ENCODE peak calls at places on chromosomes 13 and 19, in ten cellular contexts. One of them, this sample, is unnamed.

GRCh38 chr13:94154362-94154761 is 325.1 kb downstream of the DCT start:
- DNase-seq in NCI-H1105 treated with DMSO at 0.1 percent for 48 hours: no peak
- DNase-seq in T-helper 17 cell: no peak
- DNase-seq in GM12892: no peak
- DNase-seq in AG04449: peak
- DNase-seq in hypothalamus: no peak
- DNase-seq in GF-D8: no peak
- DNase-seq in left cardiac atrium: no peak
- DNase-seq in DMS153: no peak
- DNase-seq in H4: peak
- DNase-seq in this sample: no peak

GRCh38 chr19:9953802-9954542 is 17.7 kb upstream of the OLFM2 start:
- DNase-seq in NCI-H1105 treated with DMSO at 0.1 percent for 48 hours: no peak
- DNase-seq in T-helper 17 cell: no peak
- DNase-seq in GM12892: no peak
- DNase-seq in AG04449: no peak
- DNase-seq in hypothalamus: peak
- DNase-seq in GF-D8: no peak
- DNase-seq in left cardiac atrium: no peak
- DNase-seq in DMS153: no peak
- DNase-seq in H4: no peak
- DNase-seq in this sample: no peak

GRCh38 chr13:39965309-39965708 is 309.8 kb downstream of the COG6 start:
- DNase-seq in NCI-H1105 treated with DMSO at 0.1 percent for 48 hours: no peak
- DNase-seq in T-helper 17 cell: no peak
- DNase-seq in GM12892: no peak
- DNase-seq in AG04449: no peak
- DNase-seq in hypothalamus: no peak
- DNase-seq in GF-D8: no peak
- DNase-seq in left cardiac atrium: no peak
- DNase-seq in DMS153: no peak
- DNase-seq in H4: no peak
- DNase-seq in this sample: no peak

GRCh38 chr13:46804391-46804815 is 7.4 kb upstream of the ESD start:
- DNase-seq in NCI-H1105 treated with DMSO at 0.1 percent for 48 hours: no peak
- DNase-seq in T-helper 17 cell: no peak
- DNase-seq in GM12892: no peak
- DNase-seq in AG04449: peak
- DNase-seq in hypothalamus: no peak
- DNase-seq in GF-D8: no peak
- DNase-seq in left cardiac atrium: no peak
- DNase-seq in DMS153: no peak
- DNase-seq in H4: peak
- DNase-seq in this sample: no peak

GRCh38 chr19:44582581-44583265 is 30.6 kb upstream of the IGSF23 start:
- DNase-seq in NCI-H1105 treated with DMSO at 0.1 percent for 48 hours: no peak
- DNase-seq in T-helper 17 cell: no peak
- DNase-seq in GM12892: no peak
- DNase-seq in AG04449: no peak
- DNase-seq in hypothalamus: no peak
- DNase-seq in GF-D8: no peak
- DNase-seq in left cardiac atrium: peak
- DNase-seq in DMS153: no peak
- DNase-seq in H4: peak
- DNase-seq in this sample: no peak

GRCh38 chr13:112928958-112929777 is 39.8 kb upstream of the MCF2L start:
- DNase-seq in NCI-H1105 treated with DMSO at 0.1 percent for 48 hours: peak
- DNase-seq in T-helper 17 cell: no peak
- DNase-seq in GM12892: no peak
- DNase-seq in AG04449: no peak
- DNase-seq in hypothalamus: no peak
- DNase-seq in GF-D8: no peak
- DNase-seq in left cardiac atrium: no peak
- DNase-seq in DMS153: peak
- DNase-seq in H4: no peak
- DNase-seq in this sample: no peak

GRCh38 chr13:112107289-112107688 is 40.3 kb downstream of the SOX1 start:
- DNase-seq in NCI-H1105 treated with DMSO at 0.1 percent for 48 hours: no peak
- DNase-seq in T-helper 17 cell: no peak
- DNase-seq in GM12892: no peak
- DNase-seq in AG04449: no peak
- DNase-seq in hypothalamus: no peak
- DNase-seq in GF-D8: no peak
- DNase-seq in left cardiac atrium: no peak
- DNase-seq in DMS153: no peak
- DNase-seq in H4: no peak
- DNase-seq in this sample: no peak

GRCh38 chr13:80086304-80086721 is 254.6 kb downstream of the SPRY2 start:
- DNase-seq in NCI-H1105 treated with DMSO at 0.1 percent for 48 hours: no peak
- DNase-seq in T-helper 17 cell: no peak
- DNase-seq in GM12892: no peak
- DNase-seq in AG04449: no peak
- DNase-seq in hypothalamus: no peak
- DNase-seq in GF-D8: no peak
- DNase-seq in left cardiac atrium: no peak
- DNase-seq in DMS153: peak
- DNase-seq in H4: no peak
- DNase-seq in this sample: no peak

GRCh38 chr13:27455331-27455855 is 5.0 kb upstream of the MTIF3 start:
- DNase-seq in NCI-H1105 treated with DMSO at 0.1 percent for 48 hours: no peak
- DNase-seq in T-helper 17 cell: no peak
- DNase-seq in GM12892: no peak
- DNase-seq in AG04449: no peak
- DNase-seq in hypothalamus: no peak
- DNase-seq in GF-D8: no peak
- DNase-seq in left cardiac atrium: no peak
- DNase-seq in DMS153: no peak
- DNase-seq in H4: no peak
- DNase-seq in this sample: no peak

GRCh38 chr13:101382086-101382485 is 34.2 kb downstream of the NALCN start:
- DNase-seq in NCI-H1105 treated with DMSO at 0.1 percent for 48 hours: peak
- DNase-seq in T-helper 17 cell: no peak
- DNase-seq in GM12892: no peak
- DNase-seq in AG04449: no peak
- DNase-seq in hypothalamus: no peak
- DNase-seq in GF-D8: no peak
- DNase-seq in left cardiac atrium: no peak
- DNase-seq in DMS153: no peak
- DNase-seq in H4: no peak
- DNase-seq in this sample: no peak

GRCh38 chr13:113671066-113672001 is 4.3 kb downstream of the GRK1 start:
- DNase-seq in NCI-H1105 treated with DMSO at 0.1 percent for 48 hours: no peak
- DNase-seq in T-helper 17 cell: no peak
- DNase-seq in GM12892: no peak
- DNase-seq in AG04449: no peak
- DNase-seq in hypothalamus: no peak
- DNase-seq in GF-D8: no peak
- DNase-seq in left cardiac atrium: no peak
- DNase-seq in DMS153: no peak
- DNase-seq in H4: no peak
- DNase-seq in this sample: peak

GRCh38 chr13:95083758-95084157 is 217.5 kb downstream of the ABCC4 start:
- DNase-seq in NCI-H1105 treated with DMSO at 0.1 percent for 48 hours: no peak
- DNase-seq in T-helper 17 cell: no peak
- DNase-seq in GM12892: no peak
- DNase-seq in AG04449: peak
- DNase-seq in hypothalamus: no peak
- DNase-seq in GF-D8: no peak
- DNase-seq in left cardiac atrium: no peak
- DNase-seq in DMS153: no peak
- DNase-seq in H4: no peak
- DNase-seq in this sample: no peak

GRCh38 chr13:62643007-62643483 is 1227.4 kb upstream of the PCDH20 start:
- DNase-seq in NCI-H1105 treated with DMSO at 0.1 percent for 48 hours: no peak
- DNase-seq in T-helper 17 cell: no peak
- DNase-seq in GM12892: no peak
- DNase-seq in AG04449: no peak
- DNase-seq in hypothalamus: no peak
- DNase-seq in GF-D8: no peak
- DNase-seq in left cardiac atrium: no peak
- DNase-seq in DMS153: no peak
- DNase-seq in H4: peak
- DNase-seq in this sample: no peak

GRCh38 chr19:37537391-37537947 is 30.7 kb downstream of the ZNF793 start:
- DNase-seq in NCI-H1105 treated with DMSO at 0.1 percent for 48 hours: no peak
- DNase-seq in T-helper 17 cell: no peak
- DNase-seq in GM12892: no peak
- DNase-seq in AG04449: no peak
- DNase-seq in hypothalamus: no peak
- DNase-seq in GF-D8: no peak
- DNase-seq in left cardiac atrium: no peak
- DNase-seq in DMS153: no peak
- DNase-seq in H4: no peak
- DNase-seq in this sample: no peak

GRCh38 chr19:12670159-12670928 is 3.7 kb downstream of the WDR83 start:
- DNase-seq in NCI-H1105 treated with DMSO at 0.1 percent for 48 hours: no peak
- DNase-seq in T-helper 17 cell: no peak
- DNase-seq in GM12892: no peak
- DNase-seq in AG04449: no peak
- DNase-seq in hypothalamus: no peak
- DNase-seq in GF-D8: no peak
- DNase-seq in left cardiac atrium: no peak
- DNase-seq in DMS153: no peak
- DNase-seq in H4: no peak
- DNase-seq in this sample: no peak

GRCh38 chr19:51094696-51095279 is 12.1 kb upstream of the KLK14 start:
- DNase-seq in NCI-H1105 treated with DMSO at 0.1 percent for 48 hours: peak
- DNase-seq in T-helper 17 cell: no peak
- DNase-seq in GM12892: peak
- DNase-seq in AG04449: no peak
- DNase-seq in hypothalamus: no peak
- DNase-seq in GF-D8: no peak
- DNase-seq in left cardiac atrium: no peak
- DNase-seq in DMS153: no peak
- DNase-seq in H4: no peak
- DNase-seq in this sample: no peak

GRCh38 chr13:110327036-110327790 is 20.1 kb downstream of the COL4A2 start:
- DNase-seq in NCI-H1105 treated with DMSO at 0.1 percent for 48 hours: no peak
- DNase-seq in T-helper 17 cell: no peak
- DNase-seq in GM12892: no peak
- DNase-seq in AG04449: no peak
- DNase-seq in hypothalamus: no peak
- DNase-seq in GF-D8: no peak
- DNase-seq in left cardiac atrium: no peak
- DNase-seq in DMS153: no peak
- DNase-seq in H4: no peak
- DNase-seq in this sample: no peak

GRCh38 chr13:40789275-40790231 is at the start of gene SLC25A15:
- DNase-seq in NCI-H1105 treated with DMSO at 0.1 percent for 48 hours: peak
- DNase-seq in T-helper 17 cell: peak
- DNase-seq in GM12892: peak
- DNase-seq in AG04449: no peak
- DNase-seq in hypothalamus: peak
- DNase-seq in GF-D8: peak
- DNase-seq in left cardiac atrium: peak
- DNase-seq in DMS153: peak
- DNase-seq in H4: peak
- DNase-seq in this sample: peak

GRCh38 chr19:1953037-1953436 is 12.1 kb downstream of the CSNK1G2 start:
- DNase-seq in NCI-H1105 treated with DMSO at 0.1 percent for 48 hours: no peak
- DNase-seq in T-helper 17 cell: no peak
- DNase-seq in GM12892: no peak
- DNase-seq in AG04449: no peak
- DNase-seq in hypothalamus: no peak
- DNase-seq in GF-D8: no peak
- DNase-seq in left cardiac atrium: no peak
- DNase-seq in DMS153: no peak
- DNase-seq in H4: no peak
- DNase-seq in this sample: no peak

GRCh38 chr13:75612354-75612753 is 23.8 kb upstream of the LMO7 start:
- DNase-seq in NCI-H1105 treated with DMSO at 0.1 percent for 48 hours: no peak
- DNase-seq in T-helper 17 cell: no peak
- DNase-seq in GM12892: no peak
- DNase-seq in AG04449: no peak
- DNase-seq in hypothalamus: no peak
- DNase-seq in GF-D8: no peak
- DNase-seq in left cardiac atrium: no peak
- DNase-seq in DMS153: no peak
- DNase-seq in H4: no peak
- DNase-seq in this sample: no peak

GRCh38 chr19:46913852-46914430 is 53.1 kb downstream of the ARHGAP35 start:
- DNase-seq in NCI-H1105 treated with DMSO at 0.1 percent for 48 hours: no peak
- DNase-seq in T-helper 17 cell: no peak
- DNase-seq in GM12892: no peak
- DNase-seq in AG04449: no peak
- DNase-seq in hypothalamus: no peak
- DNase-seq in GF-D8: peak
- DNase-seq in left cardiac atrium: no peak
- DNase-seq in DMS153: no peak
- DNase-seq in H4: peak
- DNase-seq in this sample: no peak

GRCh38 chr13:37595162-37595561 is 3.4 kb downstream of the POSTN start:
- DNase-seq in NCI-H1105 treated with DMSO at 0.1 percent for 48 hours: no peak
- DNase-seq in T-helper 17 cell: no peak
- DNase-seq in GM12892: no peak
- DNase-seq in AG04449: no peak
- DNase-seq in hypothalamus: no peak
- DNase-seq in GF-D8: no peak
- DNase-seq in left cardiac atrium: no peak
- DNase-seq in DMS153: no peak
- DNase-seq in H4: no peak
- DNase-seq in this sample: no peak

GRCh38 chr13:53105881-53106280 is 77.3 kb downstream of the OLFM4 start:
- DNase-seq in NCI-H1105 treated with DMSO at 0.1 percent for 48 hours: no peak
- DNase-seq in T-helper 17 cell: no peak
- DNase-seq in GM12892: no peak
- DNase-seq in AG04449: no peak
- DNase-seq in hypothalamus: no peak
- DNase-seq in GF-D8: no peak
- DNase-seq in left cardiac atrium: no peak
- DNase-seq in DMS153: peak
- DNase-seq in H4: no peak
- DNase-seq in this sample: no peak

GRCh38 chr13:74036373-74036772 is 97.8 kb downstream of the KLF12 start:
- DNase-seq in NCI-H1105 treated with DMSO at 0.1 percent for 48 hours: no peak
- DNase-seq in T-helper 17 cell: no peak
- DNase-seq in GM12892: no peak
- DNase-seq in AG04449: no peak
- DNase-seq in hypothalamus: no peak
- DNase-seq in GF-D8: no peak
- DNase-seq in left cardiac atrium: no peak
- DNase-seq in DMS153: no peak
- DNase-seq in H4: no peak
- DNase-seq in this sample: no peak

GRCh38 chr13:39051157-39051556 is 12.9 kb downstream of the NHLRC3 start:
- DNase-seq in NCI-H1105 treated with DMSO at 0.1 percent for 48 hours: peak
- DNase-seq in T-helper 17 cell: no peak
- DNase-seq in GM12892: no peak
- DNase-seq in AG04449: peak
- DNase-seq in hypothalamus: no peak
- DNase-seq in GF-D8: no peak
- DNase-seq in left cardiac atrium: no peak
- DNase-seq in DMS153: peak
- DNase-seq in H4: peak
- DNase-seq in this sample: no peak

GRCh38 chr13:51778407-51778806 is 25.6 kb downstream of the DHRS12 start:
- DNase-seq in NCI-H1105 treated with DMSO at 0.1 percent for 48 hours: peak
- DNase-seq in T-helper 17 cell: no peak
- DNase-seq in GM12892: no peak
- DNase-seq in AG04449: no peak
- DNase-seq in hypothalamus: no peak
- DNase-seq in GF-D8: no peak
- DNase-seq in left cardiac atrium: no peak
- DNase-seq in DMS153: peak
- DNase-seq in H4: no peak
- DNase-seq in this sample: no peak

GRCh38 chr13:50914301-50914700 is 4.7 kb downstream of the RNASEH2B start:
- DNase-seq in NCI-H1105 treated with DMSO at 0.1 percent for 48 hours: no peak
- DNase-seq in T-helper 17 cell: no peak
- DNase-seq in GM12892: no peak
- DNase-seq in AG04449: no peak
- DNase-seq in hypothalamus: no peak
- DNase-seq in GF-D8: peak
- DNase-seq in left cardiac atrium: no peak
- DNase-seq in DMS153: no peak
- DNase-seq in H4: no peak
- DNase-seq in this sample: no peak

GRCh38 chr13:66087149-66087780 is 1142.9 kb downstream of the PCDH9 start:
- DNase-seq in NCI-H1105 treated with DMSO at 0.1 percent for 48 hours: no peak
- DNase-seq in T-helper 17 cell: no peak
- DNase-seq in GM12892: no peak
- DNase-seq in AG04449: no peak
- DNase-seq in hypothalamus: no peak
- DNase-seq in GF-D8: no peak
- DNase-seq in left cardiac atrium: no peak
- DNase-seq in DMS153: no peak
- DNase-seq in H4: no peak
- DNase-seq in this sample: no peak

This sample was measured in dorsolateral prefrontal cortex.